ENCODE peak calls at places on chromosomes 16 and 17, in six cellular contexts. M, Y, R, J, K and C are unnamed samples.

GRCh38 chr17:58254803-58255202 is 16.4 kb downstream of the LPO start:
- DNase-seq in M (no peak), Y (no peak), R (no peak), J (peak; percentile 15), K (no peak), C (no peak)

GRCh38 chr16:70789231-70789926 is 11.6 kb downstream of the VAC14 start:
- DNase-seq in M (peak; percentile 90), Y (peak; percentile 86), R (peak; percentile 57), J (peak; percentile 82), K (peak; percentile 50), C (no peak)

GRCh38 chr17:70181376-70181775 is 12.0 kb downstream of the KCNJ2 start:
- DNase-seq in M (no peak), Y (no peak), R (no peak), J (no peak), K (no peak), C (no peak)

GRCh38 chr17:57480438-57481196 is 224.3 kb downstream of the MSI2 start:
- DNase-seq in M (no peak), Y (peak; percentile 37), R (peak; percentile 48), J (peak; percentile 71), K (peak; percentile 86), C (no peak)

GRCh38 chr17:70976447-70976846 is 807.1 kb downstream of the KCNJ2 start:
- DNase-seq in M (no peak), Y (no peak), R (no peak), J (no peak), K (no peak), C (no peak)

GRCh38 chr16:22318690-22319358 is 21.6 kb downstream of the POLR3E start:
- DNase-seq in M (no peak), Y (no peak), R (no peak), J (peak; percentile 65), K (no peak), C (peak; percentile 40)

GRCh38 chr16:28982418-28982817 is 2.4 kb upstream of the LAT start:
- DNase-seq in M (no peak), Y (no peak), R (no peak), J (no peak), K (no peak), C (no peak)

GRCh38 chr16:55668337-55669281 is 12.8 kb downstream of the SLC6A2 start:
- DNase-seq in M (no peak), Y (no peak), R (peak; percentile 55), J (peak; percentile 68), K (no peak), C (no peak)

GRCh38 chr16:27302126-27302525 is 11.6 kb upstream of the IL4R start:
- DNase-seq in M (no peak), Y (no peak), R (no peak), J (peak; percentile 28), K (no peak), C (no peak)

GRCh38 chr17:44066204-44066930 is at the start of gene LSM12:
- DNase-seq in M (peak; percentile 90), Y (peak; percentile 83), R (peak; percentile 79), J (peak; percentile 92), K (peak; percentile 89), C (peak; percentile 90)
- TF ChIP-seq POLR2A in M (peak; percentile 74), Y (peak; percentile 62), R (no peak), J (peak; percentile 87), K (no peak), C (peak; percentile 84)

GRCh38 chr17:73342549-73343167 is 30.9 kb upstream of the CDC42EP4 start:
- DNase-seq in M (no peak), Y (no peak), R (no peak), J (no peak), K (no peak), C (no peak)
- H3K4me3 ChIP-seq in M (no peak overlapping the region), Y (no peak overlapping the region), R (peak overlapping the region; percentile 48), J (no peak overlapping the region), K (no peak overlapping the region), C (no peak overlapping the region)

DNA sequence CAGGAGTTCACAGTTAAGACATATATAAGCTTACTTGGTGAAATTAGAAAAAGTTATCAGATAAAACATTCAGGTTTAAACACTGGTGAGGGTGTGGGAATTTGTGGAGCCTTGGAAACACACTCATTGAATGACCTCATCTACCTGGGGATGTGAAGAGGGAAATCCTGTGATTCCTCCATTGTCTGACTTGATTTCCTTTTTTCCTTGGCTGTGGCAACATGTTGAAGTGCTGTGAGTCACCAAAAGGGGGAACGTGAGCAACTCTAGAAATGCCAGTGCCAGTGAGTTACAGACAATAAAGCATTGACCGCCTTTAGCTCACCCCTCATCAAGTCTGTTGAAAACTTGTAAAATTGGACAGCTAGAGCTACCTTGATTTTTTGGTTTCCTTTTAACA is 1.8 kb downstream of the HMOX2 start:
- DNase-seq in M (no peak), Y (no peak), R (no peak), J (no peak), K (no peak), C (no peak)
- H3K4me1 ChIP-seq in M (peaks cover 10% of the 10 kb centered on the region), Y (no peaks in the 10 kb centered on the region), R (no peaks in the 10 kb centered on the region), J (peaks cover 6% of the 10 kb centered on the region), K (peaks cover 26% of the 10 kb centered on the region), C (peaks cover 38% of the 10 kb centered on the region)

GRCh38 chr17:8221663-8222379 is 11.4 kb upstream of the AURKB start:
- DNase-seq in M (peak; percentile 92), Y (peak; percentile 93), R (peak; percentile 92), J (peak; percentile 97), K (peak; percentile 88), C (peak; percentile 87)
- TF ChIP-seq POLR2A in M (no peak), Y (no peak), R (no peak), J (peak; percentile 25), K (no peak), C (no peak)